ENCODE peak calls at places on chromosomes 12 and 14, in four cellular contexts. One of them, this sample, is unnamed.

GRCh38 chr12:58765653-58766554 is 154.4 kb downstream of the LRIG3 start:
- DNase-seq in SJSA1: no peak
- DNase-seq in brain microvascular endothelial cell: no peak
- DNase-seq in effector CD4-positive, alpha-beta T cell: no peak
- DNase-seq in this sample: no peak

GRCh38 chr14:102445066-102445465 is 64.5 kb downstream of the ANKRD9 start:
- DNase-seq in SJSA1: no peak
- DNase-seq in brain microvascular endothelial cell: no peak
- DNase-seq in effector CD4-positive, alpha-beta T cell: no peak
- DNase-seq in this sample: no peak

GRCh38 chr14:89648510-89648909 is 231.5 kb upstream of the FOXN3 start:
- DNase-seq in brain microvascular endothelial cell: no peak
- DNase-seq in effector CD4-positive, alpha-beta T cell: no peak
- DNase-seq in SJSA1: no peak
- DNase-seq in this sample: no peak

GRCh38 chr12:52813203-52813819 is 605 bp downstream of the KRT4 start:
- DNase-seq in SJSA1: peak
- DNase-seq in brain microvascular endothelial cell: no peak
- DNase-seq in effector CD4-positive, alpha-beta T cell: no peak
- DNase-seq in this sample: no peak

GRCh38 chr12:67268335-67268895 is 743 bp upstream of the CAND1 start:
- DNase-seq in effector CD4-positive, alpha-beta T cell: peak
- DNase-seq in SJSA1: no peak
- DNase-seq in brain microvascular endothelial cell: peak
- DNase-seq in this sample: peak

GRCh38 chr14:89616425-89617141 is 199.6 kb upstream of the FOXN3 start:
- DNase-seq in effector CD4-positive, alpha-beta T cell: peak
- DNase-seq in SJSA1: peak
- DNase-seq in brain microvascular endothelial cell: peak
- DNase-seq in this sample: no peak

GRCh38 chr12:65528127-65528526 is 249.6 kb downstream of the MSRB3 start:
- DNase-seq in SJSA1: no peak
- DNase-seq in brain microvascular endothelial cell: no peak
- DNase-seq in effector CD4-positive, alpha-beta T cell: no peak
- DNase-seq in this sample: no peak

GRCh38 chr14:97368900-97369564 is 571.9 kb downstream of the VRK1 start:
- DNase-seq in brain microvascular endothelial cell: no peak
- DNase-seq in SJSA1: no peak
- DNase-seq in effector CD4-positive, alpha-beta T cell: no peak
- DNase-seq in this sample: no peak

GRCh38 chr14:51242545-51243490 is 2.8 kb downstream of the TMX1 start:
- DNase-seq in SJSA1: no peak
- DNase-seq in effector CD4-positive, alpha-beta T cell: no peak
- DNase-seq in brain microvascular endothelial cell: no peak
- DNase-seq in this sample: no peak

GRCh38 chr12:110555509-110556406 is 27.4 kb downstream of the PPTC7 start:
- DNase-seq in SJSA1: peak
- DNase-seq in effector CD4-positive, alpha-beta T cell: no peak
- DNase-seq in brain microvascular endothelial cell: peak
- DNase-seq in this sample: peak

GRCh38 chr12:52493172-52493571 is at the start of gene KRT6A:
- DNase-seq in effector CD4-positive, alpha-beta T cell: no peak
- DNase-seq in brain microvascular endothelial cell: no peak
- DNase-seq in SJSA1: no peak
- DNase-seq in this sample: no peak

GRCh38 chr12:76199808-76200207 is 115.3 kb upstream of the NAP1L1 start:
- DNase-seq in SJSA1: peak
- DNase-seq in effector CD4-positive, alpha-beta T cell: no peak
- DNase-seq in brain microvascular endothelial cell: peak
- DNase-seq in this sample: no peak

GRCh38 chr12:4700621-4701026 is 19.6 kb upstream of the GALNT8 start:
- DNase-seq in SJSA1: no peak
- DNase-seq in brain microvascular endothelial cell: no peak
- DNase-seq in effector CD4-positive, alpha-beta T cell: no peak
- DNase-seq in this sample: no peak

GRCh38 chr12:12807970-12808702 is 5.0 kb upstream of the DDX47 start:
- DNase-seq in brain microvascular endothelial cell: no peak
- DNase-seq in effector CD4-positive, alpha-beta T cell: peak
- DNase-seq in SJSA1: peak
- DNase-seq in this sample: no peak

GRCh38 chr14:103626150-103626850 is 2.7 kb upstream of the KLC1 start:
- DNase-seq in effector CD4-positive, alpha-beta T cell: no peak
- DNase-seq in brain microvascular endothelial cell: no peak
- DNase-seq in SJSA1: no peak
- DNase-seq in this sample: no peak

GRCh38 chr12:82996168-82996812 is 309.6 kb downstream of the TMTC2 start:
- DNase-seq in SJSA1: no peak
- DNase-seq in effector CD4-positive, alpha-beta T cell: no peak
- DNase-seq in brain microvascular endothelial cell: no peak
- DNase-seq in this sample: no peak

GRCh38 chr14:69694730-69695663 is 71.9 kb upstream of the SRSF5 start:
- DNase-seq in brain microvascular endothelial cell: no peak
- DNase-seq in effector CD4-positive, alpha-beta T cell: no peak
- DNase-seq in SJSA1: no peak
- DNase-seq in this sample: no peak

GRCh38 chr14:30906752-30907658 is 32.6 kb downstream of the COCH start:
- DNase-seq in SJSA1: no peak
- DNase-seq in effector CD4-positive, alpha-beta T cell: no peak
- DNase-seq in brain microvascular endothelial cell: no peak
- DNase-seq in this sample: no peak

GRCh38 chr12:104994301-104994700 is 8.2 kb downstream of the NOPCHAP1 start:
- DNase-seq in effector CD4-positive, alpha-beta T cell: no peak
- DNase-seq in SJSA1: no peak
- DNase-seq in brain microvascular endothelial cell: no peak
- DNase-seq in this sample: no peak

GRCh38 chr12:123131879-123132402 is 18.9 kb downstream of the PITPNM2 start:
- DNase-seq in brain microvascular endothelial cell: no peak
- DNase-seq in SJSA1: no peak
- DNase-seq in effector CD4-positive, alpha-beta T cell: peak
- DNase-seq in this sample: no peak

GRCh38 chr12:46519407-46519806 is 146.8 kb upstream of the SLC38A2 start:
- DNase-seq in effector CD4-positive, alpha-beta T cell: no peak
- DNase-seq in brain microvascular endothelial cell: no peak
- DNase-seq in SJSA1: no peak
- DNase-seq in this sample: no peak

GRCh38 chr12:92927055-92927435 is 2.0 kb downstream of the EEA1 start:
- DNase-seq in effector CD4-positive, alpha-beta T cell: peak
- DNase-seq in brain microvascular endothelial cell: peak
- DNase-seq in SJSA1: peak
- DNase-seq in this sample: peak

GRCh38 chr12:32089156-32089950 is 17.3 kb upstream of the BICD1 start:
- DNase-seq in SJSA1: peak
- DNase-seq in effector CD4-positive, alpha-beta T cell: no peak
- DNase-seq in brain microvascular endothelial cell: no peak
- DNase-seq in this sample: no peak

GRCh38 chr14:54483848-54484247 is 4.9 kb downstream of the GMFB start:
- DNase-seq in brain microvascular endothelial cell: no peak
- DNase-seq in SJSA1: no peak
- DNase-seq in effector CD4-positive, alpha-beta T cell: no peak
- DNase-seq in this sample: peak

GRCh38 chr14:78970677-78971076 is 800.5 kb downstream of the NRXN3 start:
- DNase-seq in effector CD4-positive, alpha-beta T cell: no peak
- DNase-seq in brain microvascular endothelial cell: peak
- DNase-seq in SJSA1: no peak
- DNase-seq in this sample: no peak

GRCh38 chr12:41917181-41917580 is 227.5 kb downstream of the GXYLT1 start:
- DNase-seq in SJSA1: no peak
- DNase-seq in brain microvascular endothelial cell: no peak
- DNase-seq in effector CD4-positive, alpha-beta T cell: no peak
- DNase-seq in this sample: no peak

GRCh38 chr12:46124848-46125619 is 134.7 kb upstream of the SCAF11 start:
- DNase-seq in brain microvascular endothelial cell: peak
- DNase-seq in effector CD4-positive, alpha-beta T cell: peak
- DNase-seq in SJSA1: peak
- DNase-seq in this sample: peak

GRCh38 chr12:111076199-111076598 is 155.8 kb upstream of the MYL2 start:
- DNase-seq in brain microvascular endothelial cell: no peak
- DNase-seq in effector CD4-positive, alpha-beta T cell: no peak
- DNase-seq in SJSA1: no peak
- DNase-seq in this sample: no peak

GRCh38 chr14:91606851-91607250 is 96.7 kb upstream of the PPP4R3A start:
- DNase-seq in effector CD4-positive, alpha-beta T cell: no peak
- DNase-seq in SJSA1: no peak
- DNase-seq in brain microvascular endothelial cell: no peak
- DNase-seq in this sample: no peak

GRCh38 chr12:124577986-124578385 is 10.6 kb upstream of the NCOR2 start:
- DNase-seq in SJSA1: no peak
- DNase-seq in effector CD4-positive, alpha-beta T cell: no peak
- DNase-seq in brain microvascular endothelial cell: no peak
- DNase-seq in this sample: no peak

GRCh38 chr12:14960548-14961465 is 594 bp downstream of the ARHGDIB start:
- DNase-seq in brain microvascular endothelial cell: no peak
- DNase-seq in SJSA1: peak
- DNase-seq in effector CD4-positive, alpha-beta T cell: peak
- DNase-seq in this sample: no peak

GRCh38 chr14:75140620-75141019 is 13.8 kb upstream of the NEK9 start:
- DNase-seq in effector CD4-positive, alpha-beta T cell: no peak
- DNase-seq in SJSA1: no peak
- DNase-seq in brain microvascular endothelial cell: no peak
- DNase-seq in this sample: no peak

GRCh38 chr12:6772729-6773661 is 675 bp downstream of the LAG3 start:
- DNase-seq in brain microvascular endothelial cell: no peak
- DNase-seq in SJSA1: no peak
- DNase-seq in effector CD4-positive, alpha-beta T cell: no peak
- DNase-seq in this sample: no peak

GRCh38 chr12:101076940-101077351 is 133.1 kb downstream of the SLC5A8 start:
- DNase-seq in brain microvascular endothelial cell: no peak
- DNase-seq in effector CD4-positive, alpha-beta T cell: no peak
- DNase-seq in SJSA1: no peak
- DNase-seq in this sample: peak

GRCh38 chr14:88023658-88024187 is 18.8 kb downstream of the GPR65 start:
- DNase-seq in SJSA1: no peak
- DNase-seq in effector CD4-positive, alpha-beta T cell: no peak
- DNase-seq in brain microvascular endothelial cell: no peak
- DNase-seq in this sample: no peak

GRCh38 chr12:52907092-52907810 is 2.4 kb upstream of the KRT8 start:
- DNase-seq in brain microvascular endothelial cell: no peak
- DNase-seq in SJSA1: no peak
- DNase-seq in effector CD4-positive, alpha-beta T cell: no peak
- DNase-seq in this sample: no peak

GRCh38 chr12:123238961-123239360 is 5.7 kb downstream of the MTRFR start:
- DNase-seq in effector CD4-positive, alpha-beta T cell: no peak
- DNase-seq in SJSA1: no peak
- DNase-seq in brain microvascular endothelial cell: no peak
- DNase-seq in this sample: no peak

GRCh38 chr12:57737467-57738141 is 938 bp downstream of the AGAP2 start:
- DNase-seq in brain microvascular endothelial cell: no peak
- DNase-seq in SJSA1: peak
- DNase-seq in effector CD4-positive, alpha-beta T cell: no peak
- DNase-seq in this sample: no peak